ENCODE peak calls at places on chromosomes 6 and 20, in nine cellular contexts. Q is CD8-positive, alpha-beta memory T cell; C is tibial artery; D is tibial nerve; F is AG04450; X is fibroblast of lung; I is Karpas-422; W is astrocyte; M is pancreas. V is an unnamed sample.

GRCh38 chr6:169445661-169446581 is 192.3 kb upstream of the THBS2 start:
- DNase-seq in Q (no peak), C (no peak), D (no peak), F (no peak), X (no peak), I (no peak), W (no peak), M (no peak), V (no peak)

GRCh38 chr6:110409794-110410193 is 5.6 kb downstream of the DDO start:
- DNase-seq in Q (no peak), C (no peak), D (no peak), F (no peak), X (no peak), I (no peak), W (no peak), M (no peak), V (no peak)

GRCh38 chr6:156980515-156980914 is 203.3 kb downstream of the ARID1B start:
- DNase-seq in Q (no peak), C (no peak), D (no peak), F (no peak), X (no peak), I (peak), W (no peak), M (no peak), V (no peak)

GRCh38 chr20:31560900-31561598 is 44.0 kb upstream of the ID1 start:
- DNase-seq in Q (no peak), C (peak), D (no peak), F (peak), X (peak), I (no peak), W (peak), M (no peak), V (no peak)

GRCh38 chr20:13286600-13286999 is 65.5 kb downstream of the ISM1 start:
- DNase-seq in Q (no peak), C (no peak), D (no peak), F (no peak), X (no peak), I (no peak), W (no peak), M (no peak), V (no peak)

GRCh38 chr6:81689580-81689979 is 62.9 kb downstream of the TENT5A start:
- DNase-seq in Q (no peak), C (no peak), D (no peak), F (no peak), X (no peak), I (no peak), W (no peak), M (no peak), V (no peak)

GRCh38 chr6:11272491-11273192 is 40.2 kb upstream of the NEDD9 start:
- DNase-seq in Q (no peak), C (no peak), D (no peak), F (no peak), X (no peak), I (no peak), W (no peak), M (no peak), V (no peak)

GRCh38 chr20:62358728-62359490 is 8.2 kb downstream of the LAMA5 start:
- DNase-seq in Q (no peak), C (no peak), D (no peak), F (no peak), X (no peak), I (no peak), W (no peak), M (no peak), V (no peak)

GRCh38 chr6:1766663-1767062 is 156.9 kb downstream of the FOXC1 start:
- DNase-seq in Q (no peak), C (no peak), D (no peak), F (no peak), X (peak), I (no peak), W (no peak), M (no peak), V (no peak)

GRCh38 chr6:136403166-136403980 is 113.7 kb upstream of the BCLAF1 start:
- DNase-seq in Q (no peak), C (no peak), D (no peak), F (peak), X (peak), I (no peak), W (peak), M (no peak), V (peak)

GRCh38 chr20:2260250-2260649 is 35.6 kb upstream of the TGM3 start:
- DNase-seq in Q (no peak), C (no peak), D (no peak), F (no peak), X (no peak), I (no peak), W (no peak), M (no peak), V (no peak)

GRCh38 chr6:108581932-108582500 is 21.3 kb downstream of the FOXO3 start:
- DNase-seq in Q (no peak), C (no peak), D (no peak), F (no peak), X (no peak), I (no peak), W (no peak), M (no peak), V (no peak)

GRCh38 chr6:30213999-30214982 is 1.1 kb upstream of the TRIM26 start:
- DNase-seq in Q (peak), C (peak), D (peak), F (peak), X (peak), I (peak), W (peak), M (peak), V (peak)

GRCh38 chr6:73231986-73232391 is 6.7 kb upstream of the KHDC1L start:
- DNase-seq in Q (no peak), C (no peak), D (no peak), F (no peak), X (no peak), I (peak), W (no peak), M (no peak), V (no peak)

GRCh38 chr6:166930354-166930891 is 25.9 kb downstream of the RNASET2 start:
- DNase-seq in Q (no peak), C (no peak), D (no peak), F (no peak), X (no peak), I (no peak), W (no peak), M (no peak), V (no peak)

GRCh38 chr6:11233936-11234573 is 1.6 kb upstream of the NEDD9 start:
- DNase-seq in Q (no peak), C (no peak), D (no peak), F (no peak), X (no peak), I (no peak), W (no peak), M (no peak), V (no peak)

GRCh38 chr20:2578430-2579192 is 42.2 kb downstream of the TMC2 start:
- DNase-seq in Q (no peak), C (no peak), D (no peak), F (no peak), X (no peak), I (peak), W (no peak), M (peak), V (no peak)

GRCh38 chr20:16553684-16554083 is 19.6 kb downstream of the KIF16B start:
- DNase-seq in Q (no peak), C (no peak), D (no peak), F (no peak), X (no peak), I (no peak), W (no peak), M (no peak), V (no peak)

GRCh38 chr6:25017932-25018581 is 82.3 kb upstream of the RIPOR2 start:
- DNase-seq in Q (peak), C (peak), D (peak), F (no peak), X (peak), I (peak), W (peak), M (no peak), V (peak)

GRCh38 chr20:11654766-11655165 is 262.9 kb upstream of the BTBD3 start:
- DNase-seq in Q (no peak), C (no peak), D (no peak), F (no peak), X (no peak), I (no peak), W (no peak), M (no peak), V (no peak)

GRCh38 chr6:89145461-89145961 is 344 bp upstream of the PM20D2 start:
- DNase-seq in Q (peak), C (no peak), D (no peak), F (no peak), X (peak), I (peak), W (no peak), M (no peak), V (no peak)

GRCh38 chr20:63093966-63094766 is 87.4 kb upstream of the BHLHE23 start:
- DNase-seq in Q (no peak), C (no peak), D (no peak), F (no peak), X (no peak), I (no peak), W (no peak), M (peak), V (peak)

GRCh38 chr20:19934792-19935491 is 82.2 kb upstream of the NAA20 start:
- DNase-seq in Q (no peak), C (peak), D (no peak), F (no peak), X (no peak), I (peak), W (no peak), M (no peak), V (no peak)

GRCh38 chr6:146578054-146578453 is 20.7 kb upstream of the ADGB start:
- DNase-seq in Q (no peak), C (no peak), D (no peak), F (no peak), X (no peak), I (no peak), W (peak), M (no peak), V (no peak)

GRCh38 chr20:1684872-1685271 is 27.3 kb upstream of the SIRPG start:
- DNase-seq in Q (no peak), C (no peak), D (no peak), F (no peak), X (no peak), I (no peak), W (no peak), M (no peak), V (no peak)

GRCh38 chr6:127119361-127120108 is 1.1 kb downstream of the RSPO3 start:
- DNase-seq in Q (no peak), C (no peak), D (no peak), F (no peak), X (no peak), I (peak), W (no peak), M (peak), V (peak)

GRCh38 chr6:52681416-52681815 is 10.5 kb downstream of the TMEM14A start:
- DNase-seq in Q (no peak), C (no peak), D (no peak), F (no peak), X (no peak), I (no peak), W (no peak), M (no peak), V (no peak)

GRCh38 chr6:127737009-127737486 is 160.1 kb downstream of the C6orf58 start:
- DNase-seq in Q (no peak), C (no peak), D (no peak), F (peak), X (peak), I (peak), W (peak), M (no peak), V (peak)

GRCh38 chr6:34648808-34649207 is 47.8 kb downstream of the ILRUN start:
- DNase-seq in Q (no peak), C (no peak), D (no peak), F (no peak), X (no peak), I (no peak), W (no peak), M (no peak), V (no peak)

GRCh38 chr6:34646714-34647113 is 49.9 kb downstream of the ILRUN start:
- DNase-seq in Q (no peak), C (no peak), D (no peak), F (no peak), X (no peak), I (no peak), W (no peak), M (no peak), V (no peak)

GRCh38 chr6:34642427-34642826 is 54.1 kb downstream of the ILRUN start:
- DNase-seq in Q (no peak), C (no peak), D (no peak), F (no peak), X (no peak), I (no peak), W (no peak), M (no peak), V (no peak)

GRCh38 chr6:34645627-34646026 is 50.9 kb downstream of the ILRUN start:
- DNase-seq in Q (no peak), C (no peak), D (no peak), F (no peak), X (no peak), I (no peak), W (no peak), M (no peak), V (no peak)

DNA sequence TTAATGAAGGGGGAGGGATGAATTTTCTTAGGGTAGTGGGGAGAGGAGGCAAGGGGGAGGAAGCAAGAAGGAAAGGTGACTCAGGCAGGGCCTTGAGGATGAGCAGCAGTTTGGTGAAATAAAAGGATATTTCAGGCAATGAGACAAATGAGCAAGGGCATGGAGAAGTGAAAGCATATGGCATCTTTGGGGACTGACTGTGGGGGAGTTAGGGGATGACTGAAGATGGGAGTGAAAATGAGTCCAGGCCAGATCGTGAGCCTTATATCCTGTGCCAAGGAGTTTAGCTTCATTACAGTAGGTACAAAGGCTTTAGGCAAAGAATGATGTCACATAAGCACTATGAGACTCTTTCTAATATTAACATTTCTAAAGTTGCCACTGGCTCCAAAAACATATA is 51.9 kb downstream of the ILRUN start:
- DNase-seq in Q (no peak), C (no peak), D (no peak), F (no peak), X (no peak), I (no peak), W (no peak), M (no peak), V (no peak)
- H3K27ac ChIP-seq in Q (no peak), C (no peak), D (no peak), F (no peak), X (no peak), I (no peak), W (no peak), M (no peak), V (no peak)

GRCh38 chr20:48720256-48721020 is 107.4 kb downstream of the PREX1 start:
- DNase-seq in Q (no peak), C (no peak), D (no peak), F (no peak), X (no peak), I (no peak), W (no peak), M (peak), V (no peak)
- H3K27ac ChIP-seq in Q (no peak), C (peak), D (no peak), F (no peak), X (no peak), I (no peak), W (no peak), M (no peak), V (no peak)

DNA sequence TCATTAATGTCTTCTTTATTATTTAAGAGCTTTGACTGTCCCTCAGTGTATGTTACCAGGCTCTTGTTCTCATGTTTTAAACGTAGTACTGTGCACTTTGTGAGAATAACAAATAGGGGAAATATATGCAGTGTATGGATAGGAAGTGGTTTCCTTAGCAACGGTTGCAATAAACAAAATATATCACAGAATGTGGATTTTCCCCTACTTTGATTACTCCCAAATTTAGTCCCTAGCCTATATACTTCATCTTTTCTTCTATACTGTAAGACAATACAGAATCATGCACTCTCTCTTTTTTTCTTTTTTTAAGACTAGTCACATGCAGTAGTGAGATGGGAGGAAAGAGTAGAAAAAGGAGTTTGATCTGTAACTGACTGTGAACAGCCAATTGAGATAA is 123.8 kb upstream of the AKIRIN2 start:
- DNase-seq in Q (no peak), C (no peak), D (no peak), F (no peak), X (no peak), I (no peak), W (no peak), M (no peak), V (no peak)
- H3K27ac ChIP-seq in Q (no peak), C (no peak), D (no peak), F (no peak), X (no peak), I (no peak), W (no peak), M (no peak), V (no peak)

GRCh38 chr6:131733376-131734016 is 22.7 kb upstream of the CTAGE9 start:
- DNase-seq in Q (no peak), C (no peak), D (no peak), F (no peak), X (peak), I (no peak), W (peak), M (no peak), V (peak)
- H3K27ac ChIP-seq in Q (no peak), C (no peak), D (no peak), F (no peak), X (no peak), I (no peak), W (peak), M (no peak), V (peak)

DNA sequence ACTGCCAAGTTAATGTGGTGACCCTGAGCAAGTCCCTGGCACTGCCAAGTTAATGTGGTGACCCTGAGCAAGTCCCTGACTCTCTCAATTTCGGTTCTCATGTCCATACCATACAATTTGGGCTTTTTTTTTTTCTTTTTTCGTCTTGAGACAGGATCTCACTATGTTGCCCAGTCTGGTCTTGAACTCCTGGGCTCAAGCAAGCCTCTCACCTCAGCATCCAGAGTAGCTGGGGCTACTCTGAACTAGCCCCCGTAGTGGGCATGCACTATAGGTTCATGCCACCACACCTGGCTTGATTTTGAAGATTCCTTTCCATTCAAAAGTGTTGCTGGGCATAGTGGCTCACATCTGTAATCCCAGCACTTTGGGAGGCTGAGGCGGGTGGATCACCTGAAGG is 100.0 kb upstream of the FOXP4 start:
- DNase-seq in Q (no peak), C (no peak), D (no peak), F (no peak), X (no peak), I (no peak), W (no peak), M (no peak), V (no peak)
- H3K27ac ChIP-seq in Q (no peak), C (no peak), D (no peak), F (no peak), X (no peak), I (no peak), W (no peak), M (no peak), V (no peak)

GRCh38 chr6:18265099-18265372 is 706 bp upstream of the DEK start:
- DNase-seq in Q (no peak), C (no peak), D (no peak), F (no peak), X (no peak), I (no peak), W (no peak), M (no peak), V (no peak)
- H3K27ac ChIP-seq in Q (peak), C (peak), D (peak), F (peak), X (peak), I (peak), W (peak), M (peak), V (peak)

GRCh38 chr6:15066433-15067337 is 179.2 kb upstream of the JARID2 start:
- DNase-seq in Q (no peak), C (peak), D (no peak), F (peak), X (peak), I (no peak), W (peak), M (no peak), V (peak)
- H3K27ac ChIP-seq in Q (peak), C (no peak), D (no peak), F (peak), X (no peak), I (no peak), W (peak), M (no peak), V (peak)

DNA sequence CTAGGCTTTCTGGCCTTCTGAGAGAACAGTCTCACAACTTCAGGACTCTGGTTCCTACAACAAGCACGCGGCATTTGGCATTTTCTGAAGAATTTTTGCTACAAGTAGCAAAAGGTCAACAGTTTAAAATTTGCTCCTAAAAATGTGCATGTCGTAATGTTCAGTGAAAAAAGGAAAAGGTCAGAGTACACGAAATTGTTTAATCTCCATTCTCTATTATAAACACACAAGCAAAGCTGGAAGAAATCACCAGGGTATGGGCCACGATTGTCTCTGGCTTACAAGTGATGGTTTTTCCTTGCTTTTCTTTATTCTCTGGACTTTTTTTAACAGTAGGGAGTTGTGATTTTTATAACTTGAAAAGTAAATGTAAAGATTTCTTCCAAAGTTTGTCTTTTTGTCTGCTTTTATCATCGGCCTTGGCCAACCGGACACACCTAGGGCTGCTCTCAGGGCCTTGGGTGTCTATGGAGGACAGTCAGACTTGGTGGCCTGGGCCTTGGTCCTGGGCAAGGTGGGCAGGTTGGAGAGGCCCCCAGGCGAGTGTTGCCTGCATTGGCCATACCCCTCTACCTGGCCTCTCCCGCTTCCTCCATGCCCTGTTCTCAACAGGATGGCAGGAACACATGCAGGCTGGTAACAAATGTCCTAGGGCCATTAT is 32.4 kb downstream of the PLEKHG1 start:
- DNase-seq in Q (no peak), C (no peak), D (no peak), F (no peak), X (peak), I (peak), W (no peak), M (no peak), V (no peak)
- H3K27ac ChIP-seq in Q (no peak), C (no peak), D (no peak), F (no peak), X (no peak), I (peak), W (no peak), M (no peak), V (no peak)

GRCh38 chr6:40347571-40348011 is 239.6 kb downstream of the LRFN2 start:
- DNase-seq in Q (no peak), C (no peak), D (no peak), F (no peak), X (no peak), I (no peak), W (no peak), M (no peak), V (no peak)
- H3K27ac ChIP-seq in Q (no peak), C (no peak), D (no peak), F (no peak), X (no peak), I (no peak), W (no peak), M (no peak), V (no peak)

V was measured in uterus.